ENCODE peak calls at places on chromosome 4, in four cellular contexts. One of them, this sample, is unnamed.

GRCh38 chr4:6360385-6360784 is 90.7 kb downstream of the WFS1 start:
- DNase-seq in GM23248: peak
- DNase-seq in neural progenitor cell: peak
- DNase-seq in endothelial cell of umbilical vein: no peak
- DNase-seq in this sample: peak

GRCh38 chr4:153281476-153281875 is 63.0 kb upstream of the MND1 start:
- DNase-seq in neural progenitor cell: no peak
- DNase-seq in GM23248: no peak
- DNase-seq in endothelial cell of umbilical vein: no peak
- DNase-seq in this sample: no peak

GRCh38 chr4:150136481-150136880 is 58.2 kb downstream of the DCLK2 start:
- DNase-seq in endothelial cell of umbilical vein: no peak
- DNase-seq in GM23248: peak
- DNase-seq in neural progenitor cell: no peak
- DNase-seq in this sample: peak

GRCh38 chr4:161714022-161714751 is 449.6 kb downstream of the FSTL5 start:
- DNase-seq in GM23248: peak
- DNase-seq in neural progenitor cell: no peak
- DNase-seq in endothelial cell of umbilical vein: peak
- DNase-seq in this sample: peak

GRCh38 chr4:8844976-8845690 is 26.5 kb downstream of the HMX1 start:
- DNase-seq in neural progenitor cell: no peak
- DNase-seq in endothelial cell of umbilical vein: no peak
- DNase-seq in GM23248: no peak
- DNase-seq in this sample: no peak

GRCh38 chr4:60617731-60618130 is 582.4 kb upstream of the ADGRL3 start:
- DNase-seq in GM23248: no peak
- DNase-seq in endothelial cell of umbilical vein: no peak
- DNase-seq in neural progenitor cell: no peak
- DNase-seq in this sample: no peak

GRCh38 chr4:40262861-40263260 is 66.0 kb downstream of the RHOH start:
- DNase-seq in neural progenitor cell: no peak
- DNase-seq in GM23248: no peak
- DNase-seq in endothelial cell of umbilical vein: no peak
- DNase-seq in this sample: no peak

GRCh38 chr4:154456240-154456639 is 35.4 kb downstream of the DCHS2 start:
- DNase-seq in neural progenitor cell: no peak
- DNase-seq in GM23248: no peak
- DNase-seq in endothelial cell of umbilical vein: no peak
- DNase-seq in this sample: no peak

GRCh38 chr4:109302366-109303140 is at the start of gene COL25A1:
- DNase-seq in endothelial cell of umbilical vein: peak
- DNase-seq in neural progenitor cell: peak
- DNase-seq in GM23248: peak
- DNase-seq in this sample: peak

GRCh38 chr4:69617083-69617694 is 22.3 kb downstream of the UGT2A2 start:
- DNase-seq in endothelial cell of umbilical vein: peak
- DNase-seq in neural progenitor cell: peak
- DNase-seq in GM23248: peak
- DNase-seq in this sample: peak

GRCh38 chr4:96056346-96056934 is 216.5 kb downstream of the PDHA2 start:
- DNase-seq in GM23248: no peak
- DNase-seq in neural progenitor cell: peak
- DNase-seq in endothelial cell of umbilical vein: no peak
- DNase-seq in this sample: no peak

GRCh38 chr4:90582087-90582486 is 454.9 kb downstream of the CCSER1 start:
- DNase-seq in neural progenitor cell: no peak
- DNase-seq in GM23248: no peak
- DNase-seq in endothelial cell of umbilical vein: peak
- DNase-seq in this sample: no peak

GRCh38 chr4:85713005-85713404 is 238.1 kb downstream of the ARHGAP24 start:
- DNase-seq in endothelial cell of umbilical vein: no peak
- DNase-seq in neural progenitor cell: no peak
- DNase-seq in GM23248: no peak
- DNase-seq in this sample: no peak

GRCh38 chr4:3529363-3529762 is 2.9 kb downstream of the LRPAP1 start:
- DNase-seq in endothelial cell of umbilical vein: no peak
- DNase-seq in GM23248: no peak
- DNase-seq in neural progenitor cell: no peak
- DNase-seq in this sample: no peak

GRCh38 chr4:94603170-94603747 is 151.5 kb downstream of the PDLIM5 start:
- DNase-seq in neural progenitor cell: no peak
- DNase-seq in GM23248: peak
- DNase-seq in endothelial cell of umbilical vein: peak
- DNase-seq in this sample: peak

GRCh38 chr4:149095798-149096197 is 653.6 kb upstream of the NR3C2 start:
- DNase-seq in neural progenitor cell: no peak
- DNase-seq in GM23248: no peak
- DNase-seq in endothelial cell of umbilical vein: no peak
- DNase-seq in this sample: peak

GRCh38 chr4:152727784-152728183 is 48.0 kb upstream of the TMEM154 start:
- DNase-seq in GM23248: no peak
- DNase-seq in endothelial cell of umbilical vein: no peak
- DNase-seq in neural progenitor cell: no peak
- DNase-seq in this sample: no peak

GRCh38 chr4:166067915-166068314 is 194.9 kb downstream of the TLL1 start:
- DNase-seq in endothelial cell of umbilical vein: no peak
- DNase-seq in GM23248: no peak
- DNase-seq in neural progenitor cell: no peak
- DNase-seq in this sample: no peak

GRCh38 chr4:29002151-29002550 is 1718.0 kb upstream of the PCDH7 start:
- DNase-seq in endothelial cell of umbilical vein: no peak
- DNase-seq in neural progenitor cell: peak
- DNase-seq in GM23248: no peak
- DNase-seq in this sample: no peak

GRCh38 chr4:114603455-114603854 is 4.8 kb downstream of the UGT8 start:
- DNase-seq in neural progenitor cell: no peak
- DNase-seq in endothelial cell of umbilical vein: no peak
- DNase-seq in GM23248: no peak
- DNase-seq in this sample: no peak

GRCh38 chr4:157043131-157043530 is 32.8 kb upstream of the GLRB start:
- DNase-seq in endothelial cell of umbilical vein: peak
- DNase-seq in neural progenitor cell: peak
- DNase-seq in GM23248: peak
- DNase-seq in this sample: peak

GRCh38 chr4:125316391-125316780 is 1.6 kb downstream of the FAT4 start:
- DNase-seq in endothelial cell of umbilical vein: no peak
- DNase-seq in GM23248: peak
- DNase-seq in neural progenitor cell: peak
- DNase-seq in this sample: no peak

GRCh38 chr4:2256156-2256731 is 5.7 kb downstream of the MXD4 start:
- DNase-seq in neural progenitor cell: no peak
- DNase-seq in endothelial cell of umbilical vein: no peak
- DNase-seq in GM23248: no peak
- DNase-seq in this sample: no peak

GRCh38 chr4:5878359-5878758 is 14.5 kb downstream of the CRMP1 start:
- DNase-seq in GM23248: no peak
- DNase-seq in neural progenitor cell: no peak
- DNase-seq in endothelial cell of umbilical vein: no peak
- DNase-seq in this sample: no peak

GRCh38 chr4:128378668-128379067 is 91.1 kb upstream of the PGRMC2 start:
- DNase-seq in GM23248: no peak
- DNase-seq in neural progenitor cell: no peak
- DNase-seq in endothelial cell of umbilical vein: no peak
- DNase-seq in this sample: no peak

GRCh38 chr4:158172558-158173258 is at the start of gene GASK1B:
- DNase-seq in endothelial cell of umbilical vein: peak
- DNase-seq in neural progenitor cell: peak
- DNase-seq in GM23248: peak
- DNase-seq in this sample: peak

GRCh38 chr4:98938386-98938785 is 9.5 kb upstream of the EIF4E start:
- DNase-seq in GM23248: peak
- DNase-seq in neural progenitor cell: no peak
- DNase-seq in endothelial cell of umbilical vein: no peak
- DNase-seq in this sample: peak

DNA sequence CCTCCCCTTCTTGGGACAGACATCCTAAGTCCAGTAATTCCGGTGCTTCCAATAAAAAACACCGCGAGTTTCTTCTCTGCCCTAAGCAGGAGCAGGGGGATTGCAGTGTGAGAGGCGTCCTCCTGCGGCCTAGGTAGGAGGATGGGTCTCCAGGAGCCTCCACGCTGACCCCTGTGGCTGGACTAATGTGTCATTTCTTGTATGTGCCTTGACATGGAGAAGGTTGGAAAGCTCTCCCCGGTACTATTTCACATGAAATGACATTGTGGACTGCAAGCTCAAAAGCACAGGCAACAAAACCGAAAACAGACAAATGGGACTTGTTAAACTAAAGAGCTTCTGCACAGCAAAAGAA is 66.6 kb upstream of the ENPP6 start:
- DNase-seq in GM23248: no peak
- DNase-seq in endothelial cell of umbilical vein: no peak
- DNase-seq in neural progenitor cell: no peak
- DNase-seq in this sample: no peak
- H3K9ac ChIP-seq in GM23248: no peak
- H3K9ac ChIP-seq in endothelial cell of umbilical vein: no peak
- H3K9ac ChIP-seq in neural progenitor cell: no peak
- H3K9ac ChIP-seq in this sample: no peak

GRCh38 chr4:185018834-185019450 is 652 bp downstream of the HELT start:
- DNase-seq in GM23248: no peak
- DNase-seq in endothelial cell of umbilical vein: no peak
- DNase-seq in neural progenitor cell: peak
- DNase-seq in this sample: no peak

GRCh38 chr4:185020863-185021761 is 2.8 kb downstream of the HELT start:
- DNase-seq in endothelial cell of umbilical vein: no peak
- DNase-seq in GM23248: no peak
- DNase-seq in neural progenitor cell: peak
- DNase-seq in this sample: no peak

GRCh38 chr4:185017964-185018772 is at the start of gene HELT:
- DNase-seq in GM23248: no peak
- DNase-seq in endothelial cell of umbilical vein: no peak
- DNase-seq in neural progenitor cell: peak
- DNase-seq in this sample: no peak

GRCh38 chr4:185020293-185020808 is 2.1 kb downstream of the HELT start:
- DNase-seq in endothelial cell of umbilical vein: no peak
- DNase-seq in neural progenitor cell: peak
- DNase-seq in GM23248: peak
- DNase-seq in this sample: no peak

GRCh38 chr4:185019451-185020292 is 1.4 kb downstream of the HELT start:
- DNase-seq in endothelial cell of umbilical vein: no peak
- DNase-seq in neural progenitor cell: peak
- DNase-seq in GM23248: no peak
- DNase-seq in this sample: no peak
- TF ChIP-seq EZH2 in endothelial cell of umbilical vein: peak
- TF ChIP-seq EZH2 in neural progenitor cell: peak
- TF ChIP-seq EZH2 in GM23248: no peak
- TF ChIP-seq EZH2 in this sample: no peak

GRCh38 chr4:138226351-138226750 is 15.8 kb downstream of the SLC7A11 start:
- DNase-seq in GM23248: no peak
- DNase-seq in neural progenitor cell: no peak
- DNase-seq in endothelial cell of umbilical vein: peak
- DNase-seq in this sample: no peak

GRCh38 chr4:138222041-138222440 is 20.1 kb downstream of the SLC7A11 start:
- DNase-seq in GM23248: peak
- DNase-seq in endothelial cell of umbilical vein: peak
- DNase-seq in neural progenitor cell: no peak
- DNase-seq in this sample: peak

GRCh38 chr4:138224614-138225013 is 17.5 kb downstream of the SLC7A11 start:
- DNase-seq in endothelial cell of umbilical vein: no peak
- DNase-seq in GM23248: no peak
- DNase-seq in neural progenitor cell: no peak
- DNase-seq in this sample: no peak

GRCh38 chr4:138225477-138225876 is 16.7 kb downstream of the SLC7A11 start:
- DNase-seq in neural progenitor cell: no peak
- DNase-seq in endothelial cell of umbilical vein: peak
- DNase-seq in GM23248: peak
- DNase-seq in this sample: no peak

GRCh38 chr4:138223191-138223910 is 18.8 kb downstream of the SLC7A11 start:
- DNase-seq in GM23248: no peak
- DNase-seq in endothelial cell of umbilical vein: peak
- DNase-seq in neural progenitor cell: peak
- DNase-seq in this sample: no peak
- H3K9ac ChIP-seq in GM23248: no peak
- H3K9ac ChIP-seq in endothelial cell of umbilical vein: peak
- H3K9ac ChIP-seq in neural progenitor cell: no peak
- H3K9ac ChIP-seq in this sample: no peak

GRCh38 chr4:139555705-139556070 is 331 bp downstream of the SETD7 start:
- DNase-seq in neural progenitor cell: no peak
- DNase-seq in GM23248: peak
- DNase-seq in endothelial cell of umbilical vein: no peak
- DNase-seq in this sample: no peak
- TF ChIP-seq EZH2 in neural progenitor cell: no peak
- TF ChIP-seq EZH2 in GM23248: no peak
- TF ChIP-seq EZH2 in endothelial cell of umbilical vein: no peak
- TF ChIP-seq EZH2 in this sample: no peak

GRCh38 chr4:53557601-53558000 is 33.7 kb downstream of the LNX1 start:
- DNase-seq in neural progenitor cell: no peak
- DNase-seq in endothelial cell of umbilical vein: no peak
- DNase-seq in GM23248: peak
- DNase-seq in this sample: peak

GRCh38 chr4:53562409-53562808 is 28.9 kb downstream of the LNX1 start:
- DNase-seq in neural progenitor cell: no peak
- DNase-seq in GM23248: no peak
- DNase-seq in endothelial cell of umbilical vein: no peak
- DNase-seq in this sample: no peak

GRCh38 chr4:53558061-53558801 is 33.1 kb downstream of the LNX1 start:
- DNase-seq in GM23248: peak
- DNase-seq in endothelial cell of umbilical vein: peak
- DNase-seq in neural progenitor cell: peak
- DNase-seq in this sample: peak

GRCh38 chr4:53555111-53555510 is 36.2 kb downstream of the LNX1 start:
- DNase-seq in GM23248: no peak
- DNase-seq in endothelial cell of umbilical vein: no peak
- DNase-seq in neural progenitor cell: no peak
- DNase-seq in this sample: no peak

DNA sequence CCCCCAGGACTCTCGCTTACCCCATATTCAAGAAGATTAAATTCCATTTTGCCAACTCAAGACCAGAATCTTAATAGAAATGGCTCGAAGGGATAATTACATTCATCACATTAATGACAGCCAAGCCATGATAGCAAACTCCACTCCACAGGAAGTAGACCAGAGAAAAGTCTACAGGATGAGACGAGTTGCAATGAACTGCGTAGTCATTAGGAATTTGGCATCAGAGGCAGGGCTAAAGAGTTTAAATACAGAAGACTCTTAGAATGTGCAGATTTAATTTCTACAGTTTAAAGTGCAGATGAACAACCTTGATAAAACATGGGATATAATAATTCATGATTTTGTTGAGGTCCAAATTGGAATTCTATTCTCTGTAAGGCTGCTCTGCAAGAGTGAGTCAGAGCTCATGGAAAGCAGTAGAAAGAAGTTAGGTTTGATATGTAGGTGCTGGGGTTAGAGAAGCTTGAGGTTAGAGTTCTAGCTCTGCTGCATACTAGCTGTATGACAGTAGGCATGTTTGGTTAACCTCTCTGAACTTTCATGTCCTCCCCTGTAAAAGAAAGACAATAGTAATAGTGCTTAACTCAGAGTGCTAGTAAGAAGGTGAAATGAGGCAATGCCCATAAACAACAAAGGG is 32.2 kb downstream of the LNX1 start:
- DNase-seq in GM23248: peak
- DNase-seq in neural progenitor cell: no peak
- DNase-seq in endothelial cell of umbilical vein: peak
- DNase-seq in this sample: no peak
- H3K9ac ChIP-seq in GM23248: no peak
- H3K9ac ChIP-seq in neural progenitor cell: no peak
- H3K9ac ChIP-seq in endothelial cell of umbilical vein: peak
- H3K9ac ChIP-seq in this sample: no peak

This sample was measured in fibroblast of lung.